ENCODE peak calls at places on chromosomes 4 and X, in four cellular contexts. E, I, R and L are unnamed samples. For H3K4me1, the result is how much of the 10 kb centered on the place peaks cover.

GRCh38 chr4:15665738-15666365 is 10.7 kb upstream of the FBXL5 start:
- DNase-seq in E (no peak), I (no peak), R (no peak), L (no peak)

GRCh38 chr4:5780831-5781480 is 70.0 kb downstream of the EVC start:
- DNase-seq in E (no peak), I (no peak), R (no peak), L (no peak)

GRCh38 chr4:26223160-26223559 is 97.7 kb upstream of the RBPJ start:
- DNase-seq in E (no peak), I (no peak), R (no peak), L (no peak)

GRCh38 chr4:7699040-7699439 is 240.6 kb downstream of the AFAP1 start:
- DNase-seq in E (no peak), I (no peak), R (no peak), L (no peak)

GRCh38 chr4:65669008-65669971 is 999 bp downstream of the EPHA5 start:
- DNase-seq in E (no peak), I (no peak), R (no peak), L (peak)

GRCh38 chr4:174714393-174715211 is 114.4 kb downstream of the GLRA3 start:
- DNase-seq in E (peak), I (no peak), R (no peak), L (peak)

GRCh38 chr4:48247142-48247877 is 22.3 kb downstream of the TEC start:
- DNase-seq in E (no peak), I (no peak), R (no peak), L (no peak)

GRCh38 chr4:10074076-10074766 is 42.4 kb downstream of the WDR1 start:
- DNase-seq in E (no peak), I (no peak), R (no peak), L (no peak)

GRCh38 chrX:143648705-143649104 is 12.8 kb upstream of the SLITRK4 start:
- DNase-seq in E (no peak), I (no peak), R (no peak), L (no peak)

GRCh38 chrX:65528705-65529340 is 5.8 kb downstream of the LAS1L start:
- DNase-seq in E (peak), I (peak), R (peak), L (peak)

GRCh38 chrX:72306851-72307645 is 1.3 kb upstream of the CITED1 start:
- DNase-seq in E (peak), I (peak), R (peak), L (peak)

GRCh38 chrX:40327085-40327484 is 229.3 kb upstream of the BCOR start:
- DNase-seq in E (no peak), I (no peak), R (no peak), L (no peak)

GRCh38 chrX:13220916-13221315 is 98.9 kb downstream of the ATXN3L start:
- DNase-seq in E (no peak), I (no peak), R (no peak), L (no peak)

GRCh38 chrX:55908685-55909212 is 191.2 kb downstream of the RRAGB start:
- DNase-seq in E (peak), I (no peak), R (no peak), L (no peak)

GRCh38 chrX:57155171-57155570 is 18.0 kb upstream of the SPIN2A start:
- DNase-seq in E (no peak), I (no peak), R (no peak), L (no peak)

GRCh38 chr4:113893546-113893945 is 85.9 kb downstream of the ARSJ start:
- DNase-seq in E (no peak), I (no peak), R (no peak), L (no peak)

GRCh38 chrX:131783555-131784338 is 239.4 kb upstream of the STK26 start:
- DNase-seq in E (no peak), I (no peak), R (peak), L (no peak)

GRCh38 chr4:54097152-54097551 is 2.8 kb upstream of the GSX2 start:
- DNase-seq in E (no peak), I (no peak), R (no peak), L (no peak)
- H3K4me1 ChIP-seq in E (under half), I (under half), R (under half), L (under half)

GRCh38 chrX:77698242-77698641 is 87.8 kb downstream of the ATRX start:
- DNase-seq in E (no peak), I (no peak), R (no peak), L (no peak)

GRCh38 chrX:77694491-77694890 is 91.5 kb downstream of the ATRX start:
- DNase-seq in E (no peak), I (no peak), R (no peak), L (no peak)

GRCh38 chrX:77691916-77692315 is 94.1 kb downstream of the ATRX start:
- DNase-seq in E (no peak), I (no peak), R (no peak), L (no peak)

GRCh38 chrX:77689376-77689775 is 96.6 kb downstream of the ATRX start:
- DNase-seq in E (no peak), I (no peak), R (no peak), L (no peak)

GRCh38 chrX:77693594-77693993 is 92.4 kb downstream of the ATRX start:
- DNase-seq in E (no peak), I (no peak), R (no peak), L (no peak)
- H3K4me3 ChIP-seq in E (no peak), I (no peak), R (no peak), L (no peak)

GRCh38 chr4:184959786-184960185 is 58.5 kb upstream of the HELT start:
- DNase-seq in E (no peak), I (no peak), R (peak), L (no peak)
- H3K4me1 ChIP-seq in E (under half), I (under half), R (under half), L (under half)

DNA sequence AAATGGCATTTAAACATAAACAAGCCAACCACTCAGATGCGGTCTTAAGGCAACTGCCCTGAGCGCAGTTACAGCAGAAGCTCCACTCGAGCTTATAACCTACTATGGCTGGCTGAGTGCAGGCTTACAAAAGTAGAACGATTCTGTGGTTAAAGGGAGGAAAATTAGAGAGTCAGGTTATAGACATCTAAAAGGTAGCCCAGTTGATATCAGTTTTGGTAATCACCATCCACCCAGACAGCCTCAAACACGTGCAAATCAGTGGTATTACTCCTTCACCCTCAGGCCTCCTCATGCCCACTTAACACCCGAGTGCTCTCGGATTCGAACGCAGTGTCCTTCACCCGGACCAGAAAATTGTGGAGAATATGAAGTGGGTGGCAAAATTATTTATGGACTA is 3.1 kb downstream of the LEF1 start:
- DNase-seq in E (no peak), I (no peak), R (no peak), L (no peak)
- H3K4me3 ChIP-seq in E (peak), I (peak), R (no peak), L (no peak)

GRCh38 chr4:112196446-112196845 is 35.1 kb upstream of the AP1AR start:
- DNase-seq in E (no peak), I (no peak), R (no peak), L (no peak)
- H3K4me1 ChIP-seq in E (under half), I (under half), R (under half), L (under half)

DNA sequence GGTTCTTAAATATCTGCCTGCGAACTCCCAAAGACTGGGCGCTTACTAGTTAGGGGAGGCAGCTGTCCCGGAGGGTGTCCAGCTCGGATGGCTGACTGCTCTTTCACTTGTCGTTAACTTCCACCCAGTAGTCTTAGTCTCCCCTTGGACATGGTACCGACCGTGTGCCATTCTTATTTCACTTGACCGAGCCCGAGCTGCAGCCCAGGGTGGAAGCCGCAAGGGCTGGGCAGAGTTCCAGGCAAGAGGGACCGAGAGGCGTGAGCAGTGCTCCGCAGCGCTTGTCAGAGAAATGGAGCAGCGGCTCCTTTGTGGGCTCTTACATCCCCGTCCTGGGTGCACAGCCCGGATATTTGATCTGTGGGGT is 347 bp upstream of the SLITRK2 start:
- DNase-seq in E (no peak), I (no peak), R (no peak), L (no peak)
- H3K4me3 ChIP-seq in E (no peak), I (no peak), R (peak), L (no peak)